ENCODE peak calls at places on chromosomes 3 and 15, in nine cellular contexts. K is cardiac fibroblast; W is T-helper 17 cell; F is SW 1271; E is Calu3; N is posterior cingulate gyrus; M is HuH-7; C is MCF 10A; R is activated CD4-positive, alpha-beta T cell treated with anti-CD3 and anti-CD28 coated beads, Interleukin-2, amount 50 U/mL, for 48 hours. Q is an unnamed sample.

GRCh38 chr15:36589971-36590370 is 10.5 kb downstream of the CDIN1 start:
- DNase-seq in K (peak; percentile 39), W (no peak), F (no peak), E (no peak), N (no peak), M (no peak), C (no peak), R (no peak), Q (no peak)

GRCh38 chr3:136698361-136698760 is 53.8 kb downstream of the STAG1 start:
- DNase-seq in K (no peak), W (no peak), F (no peak), E (no peak), N (no peak), M (no peak), C (no peak), R (no peak), Q (no peak)

GRCh38 chr3:6062226-6063187 is 798.4 kb upstream of the GRM7 start:
- DNase-seq in K (no peak), W (no peak), F (no peak), E (no peak), N (no peak), M (no peak), C (no peak), R (no peak), Q (no peak)

GRCh38 chr3:64053581-64053980 is 30.3 kb upstream of the PSMD6 start:
- DNase-seq in K (no peak), W (no peak), F (no peak), E (no peak), N (no peak), M (no peak), C (no peak), R (no peak), Q (no peak)

GRCh38 chr15:99158626-99159412 is 53.9 kb downstream of the SYNM start:
- DNase-seq in K (no peak), W (no peak), F (no peak), E (no peak), N (no peak), M (no peak), C (no peak), R (no peak), Q (no peak)

GRCh38 chr15:53837263-53837662 is 77.8 kb upstream of the WDR72 start:
- DNase-seq in K (no peak), W (no peak), F (no peak), E (peak; percentile 66), N (no peak), M (no peak), C (peak; percentile 38), R (no peak), Q (peak; percentile 49)

GRCh38 chr3:134430174-134430573 is 55.6 kb downstream of the ANAPC13 start:
- DNase-seq in K (no peak), W (no peak), F (no peak), E (no peak), N (no peak), M (no peak), C (no peak), R (no peak), Q (peak; percentile 70)

GRCh38 chr3:178525180-178525704 is 11.0 kb upstream of the KCNMB2 start:
- DNase-seq in K (peak; percentile 23), W (no peak), F (no peak), E (no peak), N (no peak), M (no peak), C (no peak), R (no peak), Q (no peak)

GRCh38 chr3:142087676-142088075 is 61.7 kb downstream of the TFDP2 start:
- DNase-seq in K (peak; percentile 43), W (no peak), F (peak; percentile 33), E (no peak), N (no peak), M (no peak), C (peak; percentile 32), R (no peak), Q (no peak)

GRCh38 chr3:172060234-172060633 is 20.9 kb downstream of the FNDC3B start:
- DNase-seq in K (no peak), W (no peak), F (no peak), E (no peak), N (no peak), M (no peak), C (no peak), R (no peak), Q (no peak)

GRCh38 chr15:99138491-99138982 is 33.7 kb downstream of the SYNM start:
- DNase-seq in K (no peak), W (no peak), F (no peak), E (no peak), N (no peak), M (no peak), C (no peak), R (no peak), Q (no peak)

GRCh38 chr15:69513986-69514385 is 61.4 kb downstream of the RPLP1 start:
- DNase-seq in K (no peak), W (no peak), F (no peak), E (no peak), N (no peak), M (no peak), C (no peak), R (no peak), Q (no peak)

Q was measured in G401.